ENCODE peak calls at places on chromosomes 4 and X, in four cellular contexts. Y, O, V and M are unnamed samples.

GRCh38 chr4:56757821-56758400 is 63.6 kb downstream of the SPINK2 start:
- DNase-seq in O (peak), Y (peak), V (peak), M (no peak)

GRCh38 chr4:110663738-110664444 is 41.0 kb upstream of the PITX2 start:
- DNase-seq in O (no peak), V (no peak), Y (peak), M (no peak)

GRCh38 chr4:129092636-129093172 is 635 bp downstream of the SCLT1 start:
- DNase-seq in O (no peak), V (no peak), Y (peak), M (no peak)

GRCh38 chrX:40945366-40945713 is 139.9 kb upstream of the USP9X start:
- DNase-seq in Y (peak), V (peak), O (peak), M (peak)

GRCh38 chrX:120642871-120643270 is 13.0 kb upstream of the C1GALT1C1 start:
- DNase-seq in V (no peak), Y (no peak), O (no peak), M (no peak)

GRCh38 chr4:158998624-158999023 is 104.3 kb upstream of the RAPGEF2 start:
- DNase-seq in Y (no peak), V (no peak), O (peak), M (no peak)

GRCh38 chrX:119687661-119688413 is 5.1 kb downstream of the SEPTIN6 start:
- DNase-seq in O (no peak), V (no peak), Y (no peak), M (no peak)

GRCh38 chr4:119087121-119087520 is 48.5 kb upstream of the MYOZ2 start:
- DNase-seq in O (no peak), V (no peak), Y (peak), M (no peak)

GRCh38 chr4:20251796-20252655 is at the start of gene SLIT2:
- DNase-seq in O (peak), Y (peak), V (peak), M (no peak)

GRCh38 chr4:55793479-55793878 is 26.1 kb upstream of the EXOC1L start:
- DNase-seq in O (no peak), Y (no peak), V (no peak), M (no peak)

GRCh38 chrX:40434947-40435346 is 145.8 kb upstream of the ATP6AP2 start:
- DNase-seq in V (no peak), Y (peak), O (no peak), M (peak)

GRCh38 chr4:39699676-39700409 is 1.9 kb downstream of the UBE2K start:
- DNase-seq in Y (peak), V (no peak), O (no peak), M (no peak)

GRCh38 chr4:91914176-91914804 is 389.5 kb upstream of the GRID2 start:
- DNase-seq in O (no peak), Y (no peak), V (no peak), M (no peak)

GRCh38 chr4:98434816-98435215 is 173.6 kb downstream of the RAP1GDS1 start:
- DNase-seq in O (no peak), Y (no peak), V (no peak), M (no peak)

GRCh38 chr4:178086324-178086723 is 644.1 kb upstream of the AGA start:
- DNase-seq in Y (no peak), O (no peak), V (no peak), M (no peak)

GRCh38 chrX:68841251-68842049 is 12.6 kb downstream of the EFNB1 start:
- DNase-seq in O (no peak), Y (no peak), V (no peak), M (peak)